ENCODE peak calls at places on chromosomes 16 and 17, in six cellular contexts. K is substantia nigra, P is NCI-H69, X is colonic mucosa, Y is natural killer cell, B is pancreas. F is an unnamed sample.

GRCh38 chr17:12415031-12415430 is 250.7 kb upstream of the MYOCD start:
- DNase-seq in K (no peak), P (no peak), X (no peak), Y (no peak), B (no peak), F (no peak)

GRCh38 chr16:86258713-86259112 is 251.6 kb upstream of the FOXF1 start:
- DNase-seq in K (no peak), P (no peak), X (peak; percentile 15), Y (no peak), B (no peak), F (no peak)

GRCh38 chr16:10754941-10755340 is 11.3 kb downstream of the NUBP1 start:
- DNase-seq in K (no peak), P (no peak), X (no peak), Y (no peak), B (no peak), F (no peak)

GRCh38 chr17:63156986-63157385 is 191.0 kb downstream of the TANC2 start:
- DNase-seq in K (no peak), P (no peak), X (no peak), Y (no peak), B (no peak), F (no peak)

GRCh38 chr16:11896776-11897175 is 19.0 kb downstream of the GSPT1 start:
- DNase-seq in K (no peak), P (no peak), X (no peak), Y (no peak), B (no peak), F (no peak)

GRCh38 chr16:57229079-57229478 is 16.0 kb upstream of the ARL2BP start:
- DNase-seq in K (no peak), P (no peak), X (no peak), Y (no peak), B (no peak), F (no peak)

GRCh38 chr17:1574697-1575471 is 12.3 kb upstream of the PITPNA start:
- DNase-seq in K (no peak), P (no peak), X (no peak), Y (no peak), B (peak; percentile 64), F (no peak)

GRCh38 chr16:84119368-84119767 is 2.6 kb upstream of the MBTPS1 start:
- DNase-seq in K (no peak), P (peak; percentile 34), X (no peak), Y (no peak), B (no peak), F (no peak)

GRCh38 chr17:40345161-40346034 is 19.1 kb downstream of the GJD3 start:
- DNase-seq in K (peak; percentile 60), P (peak; percentile 74), X (peak; percentile 94), Y (peak; percentile 59), B (peak; percentile 83), F (peak; percentile 92)

GRCh38 chr16:3509470-3509928 is 8.7 kb downstream of the CLUAP1 start:
- DNase-seq in K (no peak), P (no peak), X (peak; percentile 22), Y (no peak), B (no peak), F (peak; percentile 86)

GRCh38 chr17:43784068-43784467 is 3.8 kb downstream of the CFAP97D1 start:
- DNase-seq in K (no peak), P (no peak), X (no peak), Y (no peak), B (no peak), F (no peak)

GRCh38 chr16:51834131-51834530 is 683.1 kb upstream of the SALL1 start:
- DNase-seq in K (no peak), P (no peak), X (no peak), Y (no peak), B (no peak), F (no peak)

GRCh38 chr16:63426275-63426870 is 1390.1 kb upstream of the CDH8 start:
- DNase-seq in K (no peak), P (peak; percentile 16), X (no peak), Y (no peak), B (no peak), F (no peak)

F was measured in Peyer's patch.